ENCODE peak calls at places on chromosomes 2 and 18, in eight cellular contexts. One of them, this sample, is unnamed.

GRCh38 chr18:76619342-76620315 is 124.6 kb upstream of the ZNF516 start:
- DNase-seq in T-helper 1 cell: no peak
- DNase-seq in NCI-H748 treated with DMSO at 0.1 percent for 48 hours: no peak
- DNase-seq in activated CD4-positive, alpha-beta T cell treated with anti-CD3 and anti-CD28 coated beads, Interleukin-2, amount 50 U/mL, for 1 hour: no peak
- DNase-seq in stimulated activated CD8-positive, alpha-beta memory T cell treated with anti-CD3 and anti-CD28 coated beads, Interleukin-7, amount 100 ng/mL, for 4 hours: no peak
- DNase-seq in HuH-7.5: no peak
- DNase-seq in T1000: no peak
- DNase-seq in central memory CD4-positive, alpha-beta T cell: no peak
- DNase-seq in this sample: peak

GRCh38 chr2:99961567-99961913 is 180.8 kb downstream of the AFF3 start:
- DNase-seq in T-helper 1 cell: no peak
- DNase-seq in NCI-H748 treated with DMSO at 0.1 percent for 48 hours: no peak
- DNase-seq in activated CD4-positive, alpha-beta T cell treated with anti-CD3 and anti-CD28 coated beads, Interleukin-2, amount 50 U/mL, for 1 hour: no peak
- DNase-seq in stimulated activated CD8-positive, alpha-beta memory T cell treated with anti-CD3 and anti-CD28 coated beads, Interleukin-7, amount 100 ng/mL, for 4 hours: no peak
- DNase-seq in HuH-7.5: no peak
- DNase-seq in T1000: no peak
- DNase-seq in central memory CD4-positive, alpha-beta T cell: no peak
- DNase-seq in this sample: no peak

GRCh38 chr2:197908191-197908590 is 103.8 kb downstream of the PLCL1 start:
- DNase-seq in T-helper 1 cell: no peak
- DNase-seq in NCI-H748 treated with DMSO at 0.1 percent for 48 hours: no peak
- DNase-seq in activated CD4-positive, alpha-beta T cell treated with anti-CD3 and anti-CD28 coated beads, Interleukin-2, amount 50 U/mL, for 1 hour: no peak
- DNase-seq in stimulated activated CD8-positive, alpha-beta memory T cell treated with anti-CD3 and anti-CD28 coated beads, Interleukin-7, amount 100 ng/mL, for 4 hours: no peak
- DNase-seq in HuH-7.5: no peak
- DNase-seq in T1000: no peak
- DNase-seq in central memory CD4-positive, alpha-beta T cell: no peak
- DNase-seq in this sample: no peak

GRCh38 chr2:224722250-224722649 is 6.1 kb upstream of the CCDC195 start:
- DNase-seq in T-helper 1 cell: no peak
- DNase-seq in NCI-H748 treated with DMSO at 0.1 percent for 48 hours: no peak
- DNase-seq in activated CD4-positive, alpha-beta T cell treated with anti-CD3 and anti-CD28 coated beads, Interleukin-2, amount 50 U/mL, for 1 hour: no peak
- DNase-seq in stimulated activated CD8-positive, alpha-beta memory T cell treated with anti-CD3 and anti-CD28 coated beads, Interleukin-7, amount 100 ng/mL, for 4 hours: no peak
- DNase-seq in HuH-7.5: no peak
- DNase-seq in T1000: no peak
- DNase-seq in central memory CD4-positive, alpha-beta T cell: no peak
- DNase-seq in this sample: no peak

GRCh38 chr2:192267484-192267883 is 72.8 kb upstream of the TMEFF2 start:
- DNase-seq in T-helper 1 cell: no peak
- DNase-seq in NCI-H748 treated with DMSO at 0.1 percent for 48 hours: no peak
- DNase-seq in activated CD4-positive, alpha-beta T cell treated with anti-CD3 and anti-CD28 coated beads, Interleukin-2, amount 50 U/mL, for 1 hour: no peak
- DNase-seq in stimulated activated CD8-positive, alpha-beta memory T cell treated with anti-CD3 and anti-CD28 coated beads, Interleukin-7, amount 100 ng/mL, for 4 hours: no peak
- DNase-seq in HuH-7.5: no peak
- DNase-seq in T1000: no peak
- DNase-seq in central memory CD4-positive, alpha-beta T cell: no peak
- DNase-seq in this sample: no peak

GRCh38 chr18:77297919-77298571 is 48.4 kb downstream of the GALR1 start:
- DNase-seq in T-helper 1 cell: no peak
- DNase-seq in NCI-H748 treated with DMSO at 0.1 percent for 48 hours: no peak
- DNase-seq in activated CD4-positive, alpha-beta T cell treated with anti-CD3 and anti-CD28 coated beads, Interleukin-2, amount 50 U/mL, for 1 hour: no peak
- DNase-seq in stimulated activated CD8-positive, alpha-beta memory T cell treated with anti-CD3 and anti-CD28 coated beads, Interleukin-7, amount 100 ng/mL, for 4 hours: no peak
- DNase-seq in HuH-7.5: no peak
- DNase-seq in T1000: no peak
- DNase-seq in central memory CD4-positive, alpha-beta T cell: no peak
- DNase-seq in this sample: no peak

GRCh38 chr2:8547284-8548064 is 134.4 kb upstream of the ID2 start:
- DNase-seq in T-helper 1 cell: no peak
- DNase-seq in NCI-H748 treated with DMSO at 0.1 percent for 48 hours: no peak
- DNase-seq in activated CD4-positive, alpha-beta T cell treated with anti-CD3 and anti-CD28 coated beads, Interleukin-2, amount 50 U/mL, for 1 hour: no peak
- DNase-seq in stimulated activated CD8-positive, alpha-beta memory T cell treated with anti-CD3 and anti-CD28 coated beads, Interleukin-7, amount 100 ng/mL, for 4 hours: no peak
- DNase-seq in HuH-7.5: no peak
- DNase-seq in T1000: no peak
- DNase-seq in central memory CD4-positive, alpha-beta T cell: no peak
- DNase-seq in this sample: peak

GRCh38 chr2:36485521-36485920 is 112.4 kb downstream of the FEZ2 start:
- DNase-seq in T-helper 1 cell: no peak
- DNase-seq in NCI-H748 treated with DMSO at 0.1 percent for 48 hours: no peak
- DNase-seq in activated CD4-positive, alpha-beta T cell treated with anti-CD3 and anti-CD28 coated beads, Interleukin-2, amount 50 U/mL, for 1 hour: no peak
- DNase-seq in stimulated activated CD8-positive, alpha-beta memory T cell treated with anti-CD3 and anti-CD28 coated beads, Interleukin-7, amount 100 ng/mL, for 4 hours: no peak
- DNase-seq in HuH-7.5: no peak
- DNase-seq in T1000: no peak
- DNase-seq in central memory CD4-positive, alpha-beta T cell: no peak
- DNase-seq in this sample: no peak

GRCh38 chr2:239187464-239188253 is 213.2 kb downstream of the HDAC4 start:
- DNase-seq in T-helper 1 cell: no peak
- DNase-seq in NCI-H748 treated with DMSO at 0.1 percent for 48 hours: no peak
- DNase-seq in activated CD4-positive, alpha-beta T cell treated with anti-CD3 and anti-CD28 coated beads, Interleukin-2, amount 50 U/mL, for 1 hour: no peak
- DNase-seq in stimulated activated CD8-positive, alpha-beta memory T cell treated with anti-CD3 and anti-CD28 coated beads, Interleukin-7, amount 100 ng/mL, for 4 hours: no peak
- DNase-seq in HuH-7.5: no peak
- DNase-seq in T1000: no peak
- DNase-seq in central memory CD4-positive, alpha-beta T cell: no peak
- DNase-seq in this sample: peak

GRCh38 chr18:59459352-59460059 is 100.4 kb upstream of the LMAN1 start:
- DNase-seq in T-helper 1 cell: no peak
- DNase-seq in NCI-H748 treated with DMSO at 0.1 percent for 48 hours: peak
- DNase-seq in activated CD4-positive, alpha-beta T cell treated with anti-CD3 and anti-CD28 coated beads, Interleukin-2, amount 50 U/mL, for 1 hour: no peak
- DNase-seq in stimulated activated CD8-positive, alpha-beta memory T cell treated with anti-CD3 and anti-CD28 coated beads, Interleukin-7, amount 100 ng/mL, for 4 hours: no peak
- DNase-seq in HuH-7.5: no peak
- DNase-seq in T1000: no peak
- DNase-seq in central memory CD4-positive, alpha-beta T cell: no peak
- DNase-seq in this sample: no peak